ENCODE peak calls at places on chromosome 19, in six cellular contexts. S is heart right ventricle, D is IMR-90, P is sigmoid colon, A is NCI-H510A treated with DMSO at 0.1 percent for 48 hours, F is AG20443. H is an unnamed sample.

GRCh38 chr19:7488736-7489353 is at the start of gene PEX11G:
- DNase-seq in D (peak; percentile 81), P (peak; percentile 95), S (peak; percentile 96), F (peak; percentile 100), A (peak; percentile 89), H (peak; percentile 36)

GRCh38 chr19:38319421-38320258 is at the start of gene KCNK6:
- DNase-seq in F (peak; percentile 51), S (peak; percentile 58), D (no peak), A (no peak), P (no peak), H (no peak)

GRCh38 chr19:3620817-3621547 is 5.6 kb downstream of the CACTIN start:
- DNase-seq in D (no peak), A (no peak), S (no peak), P (no peak), F (no peak), H (no peak)

GRCh38 chr19:480016-480855 is 16.1 kb upstream of the MADCAM1 start:
- DNase-seq in A (peak; percentile 6), D (no peak), F (peak; percentile 92), S (peak; percentile 84), P (peak; percentile 91), H (no peak)

GRCh38 chr19:38990949-38991697 is 15.6 kb upstream of the FBXO17 start:
- DNase-seq in A (no peak), S (no peak), D (no peak), F (peak; percentile 40), P (no peak), H (no peak)

GRCh38 chr19:17829855-17830566 is 8.7 kb upstream of the INSL3 start:
- DNase-seq in D (peak; percentile 8), A (peak; percentile 8), F (peak; percentile 67), P (peak; percentile 73), S (no peak), H (no peak)

GRCh38 chr19:18418034-18418724 is 1.0 kb upstream of the SSBP4 start:
- DNase-seq in P (no peak), F (no peak), S (no peak), A (no peak), D (no peak), H (no peak)

GRCh38 chr19:2171349-2172145 is 7.8 kb downstream of the DOT1L start:
- DNase-seq in D (peak; percentile 36), S (peak; percentile 68), P (no peak), F (no peak), A (no peak), H (peak; percentile 90)

GRCh38 chr19:51607920-51608562 is 22.2 kb downstream of the SIGLEC5 start:
- DNase-seq in S (peak; percentile 74), F (peak; percentile 82), A (no peak), P (no peak), D (peak; percentile 70), H (no peak)